ENCODE peak calls at places on chromosomes 12 and 14, in nine cellular contexts. N is upper lobe of left lung, K is H1, P is cardiac muscle cell, W is BJ, Z is left ventricle myocardium inferior, I is PC-3, D is neuronal stem cell, T is breast epithelium. X is an unnamed sample.
A peak's percentile ranks its signal among the peaks of the same experiment; 100 is the strongest.

GRCh38 chr14:50082784-50083466 is 33.4 kb downstream of the VCPKMT start:
- DNase-seq in N (peak; percentile 58), K (no peak), P (no peak), W (no peak), Z (no peak), I (no peak), D (no peak), T (no peak), X (no peak)

GRCh38 chr14:78029471-78030372 is 140.5 kb upstream of the NRXN3 start:
- DNase-seq in N (no peak), K (peak; percentile 31), P (peak; percentile 3), W (no peak), Z (no peak), I (no peak), D (no peak), T (no peak), X (no peak)

GRCh38 chr14:56733396-56733795 is 76.9 kb downstream of the OTX2 start:
- DNase-seq in N (no peak), K (peak; percentile 56), P (no peak), W (no peak), Z (no peak), I (no peak), D (no peak), T (no peak), X (no peak)

GRCh38 chr14:103530390-103530789 is 1.4 kb downstream of the TRMT61A start:
- DNase-seq in N (no peak), K (no peak), P (peak; percentile 38), W (no peak), Z (no peak), I (peak; percentile 32), D (no peak), T (no peak), X (no peak)

GRCh38 chr14:59438148-59438766 is 26.9 kb downstream of the GPR135 start:
- DNase-seq in N (no peak), K (no peak), P (peak; percentile 88), W (no peak), Z (no peak), I (peak; percentile 62), D (no peak), T (no peak), X (no peak)

GRCh38 chr14:105937253-105938054 is 411.1 kb downstream of the TMEM121 start:
- DNase-seq in N (no peak), K (no peak), P (no peak), W (no peak), Z (no peak), I (no peak), D (no peak), T (no peak), X (peak; percentile 27)

GRCh38 chr12:2974560-2974971 is 15.4 kb downstream of the TEAD4 start:
- DNase-seq in N (no peak), K (no peak), P (no peak), W (no peak), Z (no peak), I (no peak), D (no peak), T (no peak), X (no peak)

GRCh38 chr12:43028826-43029225 is 439.3 kb upstream of the PRICKLE1 start:
- DNase-seq in N (no peak), K (no peak), P (no peak), W (no peak), Z (no peak), I (no peak), D (no peak), T (no peak), X (no peak)

GRCh38 chr12:115004469-115005146 is 320.6 kb upstream of the TBX3 start:
- DNase-seq in N (no peak), K (no peak), P (no peak), W (no peak), Z (no peak), I (peak; percentile 97), D (no peak), T (peak; percentile 33), X (no peak)

GRCh38 chr12:27530157-27530922 is 6.3 kb downstream of the PPFIBP1 start:
- DNase-seq in N (no peak), K (no peak), P (no peak), W (no peak), Z (no peak), I (peak; percentile 28), D (no peak), T (no peak), X (no peak)

GRCh38 chr12:124786065-124786964 is 77.3 kb downstream of the SCARB1 start:
- DNase-seq in N (peak; percentile 92), K (peak; percentile 53), P (peak; percentile 95), W (no peak), Z (peak; percentile 83), I (no peak), D (peak; percentile 83), T (peak; percentile 82), X (peak; percentile 66)

GRCh38 chr14:32611752-32612151 is 282.7 kb downstream of the AKAP6 start:
- DNase-seq in N (no peak), K (no peak), P (peak; percentile 78), W (peak; percentile 71), Z (no peak), I (peak; percentile 93), D (no peak), T (no peak), X (no peak)

GRCh38 chr12:124609041-124609984 is 41.9 kb upstream of the NCOR2 start:
- DNase-seq in N (peak; percentile 92), K (no peak), P (peak; percentile 70), W (no peak), Z (peak; percentile 81), I (peak; percentile 96), D (no peak), T (peak; percentile 91), X (peak; percentile 97)

GRCh38 chr12:56142184-56142784 is 10.1 kb upstream of the MYL6B start:
- DNase-seq in N (no peak), K (no peak), P (no peak), W (no peak), Z (no peak), I (no peak), D (no peak), T (no peak), X (no peak)

GRCh38 chr14:52837451-52837850 is 46.0 kb upstream of the GNPNAT1 start:
- DNase-seq in N (no peak), K (no peak), P (no peak), W (no peak), Z (no peak), I (no peak), D (no peak), T (no peak), X (no peak)

DNA sequence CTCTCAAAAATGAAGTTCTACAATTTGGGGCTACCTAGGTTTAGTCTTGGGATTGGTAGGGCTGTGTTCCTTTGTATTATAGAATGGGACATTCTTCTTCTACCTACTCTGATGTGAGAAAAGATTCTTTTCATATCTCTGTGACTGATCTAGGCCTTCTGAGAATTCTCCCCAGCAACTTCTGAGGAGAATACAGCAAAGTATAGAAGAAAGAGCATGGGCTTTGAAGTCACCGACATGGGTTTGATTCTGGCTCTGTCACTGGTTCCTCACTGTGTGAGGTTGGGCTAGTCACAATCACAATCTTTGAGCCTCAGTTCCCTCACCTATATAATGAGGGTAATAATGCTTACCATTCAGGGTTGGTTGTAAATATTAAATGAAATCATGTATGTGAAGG is 5.0 kb downstream of the ATN1 start:
- DNase-seq in N (no peak), K (no peak), P (no peak), W (no peak), Z (no peak), I (no peak), D (no peak), T (no peak), X (no peak)
- H3K36me3 ChIP-seq in N (peaks cover 25% of the 10 kb centered on the region), K (peaks cover 8% of the 10 kb centered on the region), P (peaks cover 16% of the 10 kb centered on the region), W (peaks cover 26% of the 10 kb centered on the region), Z (peaks cover 16% of the 10 kb centered on the region), I (peaks cover 4% of the 10 kb centered on the region), D (peaks cover 72% of the 10 kb centered on the region), T (no peaks in the 10 kb centered on the region), X (peaks cover 28% of the 10 kb centered on the region)

DNA sequence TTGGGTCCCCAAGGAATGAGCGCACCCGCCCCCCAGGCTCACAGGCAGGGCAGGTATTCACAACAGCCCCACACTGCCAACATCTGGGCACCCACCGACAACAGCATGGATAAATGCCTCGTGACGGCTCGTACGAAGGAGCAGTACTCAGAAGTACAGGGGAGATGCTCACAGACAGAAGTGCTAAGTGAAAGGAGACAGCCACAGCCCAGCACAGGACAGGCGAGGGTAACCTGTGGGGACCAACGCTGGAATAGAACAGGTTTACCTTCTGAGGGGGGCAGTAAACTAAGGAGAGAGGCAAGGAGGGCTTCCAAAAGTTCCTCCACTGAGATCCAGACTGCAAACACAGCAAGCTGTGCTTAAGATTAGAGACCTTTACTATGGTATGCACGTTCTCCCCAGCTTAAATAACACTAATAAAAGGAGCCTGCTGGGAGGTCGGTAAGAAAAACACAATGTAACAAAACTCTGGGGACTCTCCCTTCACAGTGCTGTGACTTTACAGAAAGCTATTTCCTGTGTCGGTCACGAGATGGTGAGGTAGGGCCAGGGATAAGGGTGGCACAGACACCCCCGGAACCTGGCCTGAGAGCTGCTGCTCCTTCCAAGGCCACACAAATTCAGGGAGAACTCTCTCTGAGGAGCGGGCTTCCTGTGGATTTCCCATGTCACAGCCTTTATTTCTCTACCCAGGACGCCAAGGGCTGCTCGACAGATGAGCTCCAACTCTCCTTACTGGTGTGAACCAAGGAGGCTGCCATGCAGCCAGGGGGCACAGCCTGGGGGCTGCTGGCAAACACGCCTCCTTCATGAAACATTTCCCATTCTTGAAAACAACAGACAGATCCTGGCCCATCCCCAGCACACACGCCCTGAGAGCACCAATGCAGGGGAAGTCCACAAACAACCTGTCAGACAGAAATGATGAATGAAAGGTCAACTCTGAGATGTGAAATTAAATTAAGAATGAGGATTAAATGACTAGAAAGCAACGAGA is 26.3 kb downstream of the SLC15A4 start:
- DNase-seq in N (no peak), K (peak; percentile 50), P (peak; percentile 54), W (no peak), Z (no peak), I (peak; percentile 52), D (no peak), T (no peak), X (no peak)
- H3K36me3 ChIP-seq in N (peaks cover 63% of the 10 kb centered on the region), K (peaks cover 11% of the 10 kb centered on the region), P (peaks cover 44% of the 10 kb centered on the region), W (peaks cover 24% of the 10 kb centered on the region), Z (peaks cover 89% of the 10 kb centered on the region), I (peaks cover 66% of the 10 kb centered on the region), D (peaks cover 100% of the 10 kb centered on the region), T (peaks cover 8% of the 10 kb centered on the region), X (peaks cover 80% of the 10 kb centered on the region)

DNA sequence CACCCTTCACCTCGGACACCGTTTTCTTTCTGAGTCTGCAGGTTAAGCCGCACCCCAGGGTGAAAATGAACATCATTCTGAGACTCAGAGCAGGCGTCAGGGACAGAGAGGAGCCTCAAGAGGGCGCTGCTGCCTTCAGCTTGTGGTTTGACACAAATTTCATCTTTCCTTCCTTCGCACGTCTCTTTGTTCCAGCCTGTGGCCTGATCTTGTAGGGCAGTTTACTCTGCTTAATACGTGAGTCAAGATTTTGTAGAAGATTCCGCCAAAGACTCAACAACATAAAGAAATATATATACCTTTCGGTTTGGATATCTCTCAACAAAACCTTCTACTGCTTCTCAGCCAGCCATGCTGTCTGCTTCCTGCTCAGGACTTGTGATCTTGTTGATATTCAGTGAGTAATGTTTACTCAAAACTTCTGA is 329.3 kb upstream of the OR4E1 start:
- DNase-seq in N (no peak), K (no peak), P (no peak), W (no peak), Z (no peak), I (peak; percentile 29), D (peak; percentile 49), T (no peak), X (no peak)
- H3K36me3 ChIP-seq in N (no peaks in the 10 kb centered on the region), K (no peaks in the 10 kb centered on the region), P (no peaks in the 10 kb centered on the region), W (no peaks in the 10 kb centered on the region), Z (no peaks in the 10 kb centered on the region), I (no peaks in the 10 kb centered on the region), D (no peaks in the 10 kb centered on the region), T (no peaks in the 10 kb centered on the region), X (no peaks in the 10 kb centered on the region)

DNA sequence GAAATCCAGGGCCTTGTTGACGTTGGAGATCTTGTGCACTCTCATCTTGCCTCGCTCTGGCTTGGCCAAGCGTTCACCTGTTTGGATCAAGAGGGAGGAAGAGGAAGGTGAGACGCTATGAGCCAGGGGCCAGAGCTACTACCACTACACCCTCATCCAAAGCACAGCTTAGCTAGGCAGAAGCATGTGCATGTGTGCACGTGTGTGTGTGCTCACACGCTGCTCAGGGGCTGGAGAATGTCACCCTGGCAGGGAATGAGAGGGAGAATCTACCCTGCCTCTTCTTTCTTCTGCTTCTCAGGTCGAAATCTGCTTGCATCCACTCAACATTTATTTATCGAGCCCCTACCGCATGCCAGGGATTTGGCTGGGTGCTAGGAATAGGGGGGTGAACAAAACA is 58.1 kb downstream of the ACTN1 start:
- DNase-seq in N (no peak), K (no peak), P (no peak), W (no peak), Z (no peak), I (no peak), D (no peak), T (no peak), X (no peak)
- H3K36me3 ChIP-seq in N (peaks cover 45% of the 10 kb centered on the region), K (no peaks in the 10 kb centered on the region), P (peaks cover 11% of the 10 kb centered on the region), W (peaks cover 38% of the 10 kb centered on the region), Z (peaks cover 42% of the 10 kb centered on the region), I (peaks cover 85% of the 10 kb centered on the region), D (peaks cover 70% of the 10 kb centered on the region), T (no peaks in the 10 kb centered on the region), X (no peaks in the 10 kb centered on the region)